ENCODE peak calls at places on chromosomes 3 and 15, in four cellular contexts. C is fibroblast of the aortic adventitia, X is C1 segment of cervical spinal cord, H is brain microvascular endothelial cell. R is an unnamed sample.

GRCh38 chr3:53194218-53195065 is 33.4 kb downstream of the PRKCD start:
- DNase-seq in C (peak), H (peak), X (no peak), R (peak)

GRCh38 chr3:100171211-100171700 is 57.0 kb upstream of the FILIP1L start:
- DNase-seq in X (no peak), H (no peak), C (no peak), R (no peak)

GRCh38 chr3:42190701-42191442 is 75.1 kb downstream of the CCK start:
- DNase-seq in H (peak), X (peak), C (peak), R (peak)

GRCh38 chr3:186257866-186258265 is 104.2 kb downstream of the DGKG start:
- DNase-seq in H (peak), C (no peak), X (no peak), R (no peak)

GRCh38 chr3:27507515-27508266 is 23.5 kb upstream of the SLC4A7 start:
- DNase-seq in X (no peak), H (peak), C (peak), R (no peak)

GRCh38 chr3:86801921-86802320 is 189.0 kb downstream of the VGLL3 start:
- DNase-seq in X (no peak), H (no peak), C (peak), R (peak)

GRCh38 chr3:169150874-169151273 is 512.6 kb downstream of the MECOM start:
- DNase-seq in H (no peak), C (peak), X (no peak), R (no peak)

GRCh38 chr3:45987368-45988099 is 8.1 kb downstream of the FYCO1 start:
- DNase-seq in X (peak), C (peak), H (no peak), R (no peak)

GRCh38 chr15:88847144-88847543 is 43.9 kb downstream of the ACAN start:
- DNase-seq in X (no peak), H (no peak), C (no peak), R (no peak)

GRCh38 chr15:58438956-58439355 is 7.2 kb downstream of the LIPC start:
- DNase-seq in C (peak), X (no peak), H (peak), R (no peak)

GRCh38 chr3:37935756-37936666 is 54.6 kb upstream of the VILL start:
- DNase-seq in X (no peak), C (peak), H (peak), R (peak)

GRCh38 chr3:62672988-62673313 is 202.3 kb downstream of the CADPS start:
- DNase-seq in C (no peak), H (no peak), X (no peak), R (no peak)

GRCh38 chr3:132008841-132009638 is 25.8 kb downstream of the CPNE4 start:
- DNase-seq in X (no peak), C (no peak), H (no peak), R (no peak)

GRCh38 chr15:49196856-49197255 is 26.8 kb downstream of the GALK2 start:
- DNase-seq in C (no peak), X (no peak), H (no peak), R (no peak)

GRCh38 chr3:168398371-168399030 is 302.8 kb upstream of the GOLIM4 start:
- DNase-seq in C (peak), X (no peak), H (peak), R (peak)

GRCh38 chr3:111708157-111708771 is 113.1 kb upstream of the ZBED2 start:
- DNase-seq in C (no peak), X (no peak), H (no peak), R (no peak)

GRCh38 chr3:3792391-3792790 is 6.8 kb upstream of the LRRN1 start:
- DNase-seq in X (no peak), C (no peak), H (no peak), R (no peak)

GRCh38 chr15:88490036-88490435 is 22.5 kb downstream of the MRPS11 start:
- DNase-seq in H (no peak), X (no peak), C (no peak), R (no peak)

GRCh38 chr3:73727117-73727802 is 102.5 kb upstream of the PDZRN3 start:
- DNase-seq in X (no peak), C (peak), H (peak), R (peak)

GRCh38 chr15:75672646-75673425 is 25.1 kb downstream of the SNX33 start:
- DNase-seq in X (no peak), H (peak), C (peak), R (peak)

GRCh38 chr3:129233538-129233937 is 15.9 kb upstream of the COPG1 start:
- DNase-seq in C (no peak), X (no peak), H (no peak), R (no peak)

GRCh38 chr3:44509985-44510360 is 32.5 kb upstream of the ZNF445 start:
- DNase-seq in H (peak), X (no peak), C (peak), R (no peak)

GRCh38 chr15:87416591-87417257 is 839.8 kb downstream of the NTRK3 start:
- DNase-seq in X (no peak), H (no peak), C (peak), R (no peak)

GRCh38 chr3:183638092-183638644 is 2.7 kb downstream of the KLHL24 start:
- DNase-seq in C (peak), H (no peak), X (no peak), R (no peak)

GRCh38 chr3:50211930-50212329 is 6.9 kb downstream of the SLC38A3 start:
- DNase-seq in X (no peak), H (no peak), C (peak), R (no peak)